ENCODE peak calls at places on chromosome 21, in ten cellular contexts. One of them, this sample, is unnamed.
A peak's percentile ranks its signal among the peaks of the same experiment; 100 is the strongest.

GRCh38 chr21:29133796-29134195 is 3.4 kb downstream of the MAP3K7CL start:
- DNase-seq in neural progenitor cell: peak; percentile 22
- DNase-seq in pancreas: no peak
- DNase-seq in HepG2: no peak
- DNase-seq in uterus: no peak
- DNase-seq in transverse colon: no peak
- DNase-seq in cardiac muscle cell: no peak
- DNase-seq in PC-3: no peak
- DNase-seq in prostate gland: no peak
- DNase-seq in upper lobe of right lung: no peak
- DNase-seq in this sample: no peak

GRCh38 chr21:35578350-35578782 is 482.0 kb downstream of the SETD4 start:
- DNase-seq in neural progenitor cell: no peak
- DNase-seq in pancreas: no peak
- DNase-seq in HepG2: no peak
- DNase-seq in uterus: no peak
- DNase-seq in transverse colon: no peak
- DNase-seq in cardiac muscle cell: no peak
- DNase-seq in PC-3: no peak
- DNase-seq in prostate gland: no peak
- DNase-seq in upper lobe of right lung: no peak
- DNase-seq in this sample: no peak

GRCh38 chr21:24895885-24896734 is 711.2 kb downstream of the MRPL39 start:
- DNase-seq in neural progenitor cell: peak; percentile 27
- DNase-seq in pancreas: no peak
- DNase-seq in HepG2: no peak
- DNase-seq in uterus: no peak
- DNase-seq in transverse colon: peak; percentile 19
- DNase-seq in cardiac muscle cell: peak; percentile 29
- DNase-seq in PC-3: peak; percentile 58
- DNase-seq in prostate gland: peak; percentile 18
- DNase-seq in upper lobe of right lung: no peak
- DNase-seq in this sample: no peak

GRCh38 chr21:26883768-26884167 is 38.6 kb upstream of the ADAMTS1 start:
- DNase-seq in neural progenitor cell: no peak
- DNase-seq in pancreas: no peak
- DNase-seq in HepG2: no peak
- DNase-seq in uterus: no peak
- DNase-seq in transverse colon: no peak
- DNase-seq in cardiac muscle cell: no peak
- DNase-seq in PC-3: no peak
- DNase-seq in prostate gland: no peak
- DNase-seq in upper lobe of right lung: no peak
- DNase-seq in this sample: no peak

GRCh38 chr21:18041012-18041411 is 203.6 kb upstream of the CHODL start:
- DNase-seq in neural progenitor cell: peak; percentile 73
- DNase-seq in pancreas: no peak
- DNase-seq in HepG2: peak; percentile 45
- DNase-seq in uterus: no peak
- DNase-seq in transverse colon: no peak
- DNase-seq in cardiac muscle cell: peak; percentile 56
- DNase-seq in PC-3: peak; percentile 50
- DNase-seq in prostate gland: no peak
- DNase-seq in upper lobe of right lung: no peak
- DNase-seq in this sample: no peak

GRCh38 chr21:18298228-18298627 is 53.6 kb downstream of the CHODL start:
- DNase-seq in neural progenitor cell: peak; percentile 40
- DNase-seq in pancreas: no peak
- DNase-seq in HepG2: no peak
- DNase-seq in uterus: no peak
- DNase-seq in transverse colon: no peak
- DNase-seq in cardiac muscle cell: no peak
- DNase-seq in PC-3: no peak
- DNase-seq in prostate gland: no peak
- DNase-seq in upper lobe of right lung: no peak
- DNase-seq in this sample: no peak

GRCh38 chr21:35294231-35294898 is 245.3 kb upstream of the RUNX1 start:
- DNase-seq in neural progenitor cell: peak; percentile 21
- DNase-seq in pancreas: no peak
- DNase-seq in HepG2: no peak
- DNase-seq in uterus: no peak
- DNase-seq in transverse colon: peak; percentile 78
- DNase-seq in cardiac muscle cell: no peak
- DNase-seq in PC-3: peak; percentile 50
- DNase-seq in prostate gland: peak; percentile 28
- DNase-seq in upper lobe of right lung: no peak
- DNase-seq in this sample: no peak

GRCh38 chr21:27277122-27277521 is 310.2 kb upstream of the ADAMTS5 start:
- DNase-seq in neural progenitor cell: no peak
- DNase-seq in pancreas: no peak
- DNase-seq in HepG2: no peak
- DNase-seq in uterus: no peak
- DNase-seq in transverse colon: no peak
- DNase-seq in cardiac muscle cell: no peak
- DNase-seq in PC-3: no peak
- DNase-seq in prostate gland: no peak
- DNase-seq in upper lobe of right lung: no peak
- DNase-seq in this sample: no peak

GRCh38 chr21:32173106-32173755 is 105.6 kb downstream of the MIS18A start:
- DNase-seq in neural progenitor cell: no peak
- DNase-seq in pancreas: no peak
- DNase-seq in HepG2: no peak
- DNase-seq in uterus: no peak
- DNase-seq in transverse colon: no peak
- DNase-seq in cardiac muscle cell: no peak
- DNase-seq in PC-3: no peak
- DNase-seq in prostate gland: no peak
- DNase-seq in upper lobe of right lung: no peak
- DNase-seq in this sample: no peak

GRCh38 chr21:31383770-31384169 is 39.7 kb upstream of the TIAM1 start:
- DNase-seq in neural progenitor cell: no peak
- DNase-seq in pancreas: no peak
- DNase-seq in HepG2: no peak
- DNase-seq in uterus: no peak
- DNase-seq in transverse colon: no peak
- DNase-seq in cardiac muscle cell: no peak
- DNase-seq in PC-3: no peak
- DNase-seq in prostate gland: no peak
- DNase-seq in upper lobe of right lung: no peak
- DNase-seq in this sample: no peak

GRCh38 chr21:27681038-27681437 is 714.1 kb upstream of the ADAMTS5 start:
- DNase-seq in neural progenitor cell: no peak
- DNase-seq in pancreas: no peak
- DNase-seq in HepG2: no peak
- DNase-seq in uterus: no peak
- DNase-seq in transverse colon: no peak
- DNase-seq in cardiac muscle cell: no peak
- DNase-seq in PC-3: peak; percentile 32
- DNase-seq in prostate gland: no peak
- DNase-seq in upper lobe of right lung: no peak
- DNase-seq in this sample: no peak

GRCh38 chr21:28393279-28393678 is 599.4 kb downstream of the LTN1 start:
- DNase-seq in neural progenitor cell: no peak
- DNase-seq in pancreas: peak; percentile 59
- DNase-seq in HepG2: no peak
- DNase-seq in uterus: no peak
- DNase-seq in transverse colon: peak; percentile 83
- DNase-seq in cardiac muscle cell: no peak
- DNase-seq in PC-3: peak; percentile 29
- DNase-seq in prostate gland: no peak
- DNase-seq in upper lobe of right lung: no peak
- DNase-seq in this sample: no peak

GRCh38 chr21:16979574-16979973 is 533.3 kb upstream of the CXADR start:
- DNase-seq in neural progenitor cell: no peak
- DNase-seq in pancreas: no peak
- DNase-seq in HepG2: no peak
- DNase-seq in uterus: no peak
- DNase-seq in transverse colon: no peak
- DNase-seq in cardiac muscle cell: no peak
- DNase-seq in PC-3: no peak
- DNase-seq in prostate gland: no peak
- DNase-seq in upper lobe of right lung: no peak
- DNase-seq in this sample: no peak

GRCh38 chr21:25980710-25981109 is 189.9 kb downstream of the APP start:
- DNase-seq in neural progenitor cell: no peak
- DNase-seq in pancreas: no peak
- DNase-seq in HepG2: no peak
- DNase-seq in uterus: no peak
- DNase-seq in transverse colon: no peak
- DNase-seq in cardiac muscle cell: no peak
- DNase-seq in PC-3: no peak
- DNase-seq in prostate gland: no peak
- DNase-seq in upper lobe of right lung: no peak
- DNase-seq in this sample: no peak

GRCh38 chr21:36716387-36716786 is 17.5 kb downstream of the SIM2 start:
- DNase-seq in neural progenitor cell: no peak
- DNase-seq in pancreas: no peak
- DNase-seq in HepG2: no peak
- DNase-seq in uterus: no peak
- DNase-seq in transverse colon: no peak
- DNase-seq in cardiac muscle cell: no peak
- DNase-seq in PC-3: no peak
- DNase-seq in prostate gland: no peak
- DNase-seq in upper lobe of right lung: no peak
- DNase-seq in this sample: no peak
- H3K27me3 ChIP-seq in neural progenitor cell: peaks cover 72% of the 10 kb centered on the region
- H3K27me3 ChIP-seq in pancreas: peaks cover 5% of the 10 kb centered on the region
- H3K27me3 ChIP-seq in HepG2: no peaks in the 10 kb centered on the region
- H3K27me3 ChIP-seq in uterus: peaks cover 48% of the 10 kb centered on the region
- H3K27me3 ChIP-seq in transverse colon: peaks cover 70% of the 10 kb centered on the region
- H3K27me3 ChIP-seq in cardiac muscle cell: peaks cover 95% of the 10 kb centered on the region
- H3K27me3 ChIP-seq in PC-3: no peaks in the 10 kb centered on the region
- H3K27me3 ChIP-seq in prostate gland: no peaks in the 10 kb centered on the region
- H3K27me3 ChIP-seq in upper lobe of right lung: peaks cover 79% of the 10 kb centered on the region
- H3K27me3 ChIP-seq in this sample: peaks cover 93% of the 10 kb centered on the region

GRCh38 chr21:23016617-23017016 is 2018.4 kb downstream of the NCAM2 start:
- DNase-seq in neural progenitor cell: peak; percentile 57
- DNase-seq in pancreas: no peak
- DNase-seq in HepG2: no peak
- DNase-seq in uterus: no peak
- DNase-seq in transverse colon: no peak
- DNase-seq in cardiac muscle cell: peak; percentile 51
- DNase-seq in PC-3: peak; percentile 62
- DNase-seq in prostate gland: no peak
- DNase-seq in upper lobe of right lung: no peak
- DNase-seq in this sample: no peak
- TF ChIP-seq CTCF in neural progenitor cell: peak; percentile 62
- TF ChIP-seq CTCF in pancreas: no peak
- TF ChIP-seq CTCF in HepG2: no peak
- TF ChIP-seq CTCF in uterus: no peak
- TF ChIP-seq CTCF in transverse colon: no peak
- TF ChIP-seq CTCF in cardiac muscle cell: no peak
- TF ChIP-seq CTCF in PC-3: peak; percentile 79
- TF ChIP-seq CTCF in prostate gland: no peak
- TF ChIP-seq CTCF in upper lobe of right lung: no peak
- TF ChIP-seq CTCF in this sample: no peak

GRCh38 chr21:45533731-45534571 is 8.3 kb downstream of the SLC19A1 start:
- DNase-seq in neural progenitor cell: no peak
- DNase-seq in pancreas: peak; percentile 74
- DNase-seq in HepG2: no peak
- DNase-seq in uterus: no peak
- DNase-seq in transverse colon: peak; percentile 10
- DNase-seq in cardiac muscle cell: no peak
- DNase-seq in PC-3: no peak
- DNase-seq in prostate gland: no peak
- DNase-seq in upper lobe of right lung: peak; percentile 64
- DNase-seq in this sample: no peak

GRCh38 chr21:45535341-45536081 is 6.7 kb downstream of the SLC19A1 start:
- DNase-seq in neural progenitor cell: no peak
- DNase-seq in pancreas: peak; percentile 52
- DNase-seq in HepG2: no peak
- DNase-seq in uterus: peak; percentile 14
- DNase-seq in transverse colon: peak; percentile 21
- DNase-seq in cardiac muscle cell: no peak
- DNase-seq in PC-3: no peak
- DNase-seq in prostate gland: no peak
- DNase-seq in upper lobe of right lung: peak; percentile 75
- DNase-seq in this sample: no peak

GRCh38 chr21:45532826-45533730 is 9.2 kb downstream of the SLC19A1 start:
- DNase-seq in neural progenitor cell: no peak
- DNase-seq in pancreas: peak; percentile 27
- DNase-seq in HepG2: no peak
- DNase-seq in uterus: no peak
- DNase-seq in transverse colon: peak; percentile 90
- DNase-seq in cardiac muscle cell: no peak
- DNase-seq in PC-3: no peak
- DNase-seq in prostate gland: no peak
- DNase-seq in upper lobe of right lung: peak; percentile 62
- DNase-seq in this sample: no peak

GRCh38 chr21:45536301-45537081 is 5.7 kb downstream of the SLC19A1 start:
- DNase-seq in neural progenitor cell: peak; percentile 49
- DNase-seq in pancreas: peak; percentile 56
- DNase-seq in HepG2: no peak
- DNase-seq in uterus: peak; percentile 6
- DNase-seq in transverse colon: peak; percentile 6
- DNase-seq in cardiac muscle cell: no peak
- DNase-seq in PC-3: no peak
- DNase-seq in prostate gland: no peak
- DNase-seq in upper lobe of right lung: peak; percentile 55
- DNase-seq in this sample: no peak

DNA sequence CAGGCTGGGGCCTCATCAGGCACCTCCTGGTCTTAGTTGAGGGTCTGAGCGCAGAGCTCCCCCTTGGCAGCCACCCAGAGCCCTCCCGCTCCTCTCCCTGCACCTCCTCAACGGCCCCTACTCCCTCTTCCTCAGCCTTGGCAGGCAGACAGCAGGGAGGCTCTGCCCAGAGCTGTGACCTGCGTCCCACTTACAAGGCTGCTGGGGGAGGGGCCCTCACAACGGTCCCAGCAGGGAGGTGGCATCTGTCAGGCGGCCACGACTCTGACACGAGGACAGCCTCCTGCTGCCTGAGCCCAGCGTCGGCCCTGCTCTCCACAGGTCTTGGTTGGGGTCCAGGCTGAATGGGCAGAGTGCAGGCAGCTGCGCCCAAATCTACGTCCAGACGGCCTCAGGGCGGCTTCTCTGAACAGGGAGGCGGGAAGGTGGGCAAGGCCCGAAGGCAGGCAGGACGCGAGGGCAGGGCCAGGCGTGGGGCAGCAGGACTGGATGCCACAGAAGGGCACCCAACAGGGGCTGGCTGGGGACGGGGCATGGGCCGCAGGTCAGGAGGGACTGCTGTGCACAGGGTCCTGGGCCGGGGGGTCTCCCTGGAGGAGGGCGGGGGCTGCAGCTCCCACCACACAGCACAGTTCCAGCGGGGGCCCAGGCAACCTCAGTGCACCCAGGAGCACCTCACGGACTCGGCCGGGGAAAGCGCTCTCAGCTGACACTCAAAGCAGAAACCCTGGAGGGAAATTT is 7.5 kb downstream of the SLC19A1 start:
- DNase-seq in neural progenitor cell: no peak
- DNase-seq in pancreas: peak; percentile 70
- DNase-seq in HepG2: no peak
- DNase-seq in uterus: peak; percentile 14
- DNase-seq in transverse colon: peak; percentile 86
- DNase-seq in cardiac muscle cell: peak; percentile 90
- DNase-seq in PC-3: no peak
- DNase-seq in prostate gland: no peak
- DNase-seq in upper lobe of right lung: peak; percentile 75
- DNase-seq in this sample: peak; percentile 77
- H3K36me3 ChIP-seq in neural progenitor cell: no peaks in the 10 kb centered on the region
- H3K36me3 ChIP-seq in pancreas: no peaks in the 10 kb centered on the region
- H3K36me3 ChIP-seq in HepG2: peaks cover 12% of the 10 kb centered on the region
- H3K36me3 ChIP-seq in uterus: no peaks in the 10 kb centered on the region
- H3K36me3 ChIP-seq in transverse colon: no peaks in the 10 kb centered on the region
- H3K36me3 ChIP-seq in cardiac muscle cell: no peaks in the 10 kb centered on the region
- H3K36me3 ChIP-seq in PC-3: peaks cover 15% of the 10 kb centered on the region
- H3K36me3 ChIP-seq in prostate gland: no peaks in the 10 kb centered on the region
- H3K36me3 ChIP-seq in upper lobe of right lung: no peaks in the 10 kb centered on the region
- H3K36me3 ChIP-seq in this sample: no peaks in the 10 kb centered on the region

GRCh38 chr21:41710823-41711160 is 56.1 kb downstream of the RIPK4 start:
- DNase-seq in neural progenitor cell: no peak
- DNase-seq in pancreas: no peak
- DNase-seq in HepG2: no peak
- DNase-seq in uterus: no peak
- DNase-seq in transverse colon: no peak
- DNase-seq in cardiac muscle cell: peak; percentile 34
- DNase-seq in PC-3: no peak
- DNase-seq in prostate gland: no peak
- DNase-seq in upper lobe of right lung: peak; percentile 59
- DNase-seq in this sample: no peak
- H3K27me3 ChIP-seq in neural progenitor cell: peaks cover 11% of the 10 kb centered on the region
- H3K27me3 ChIP-seq in pancreas: no peaks in the 10 kb centered on the region
- H3K27me3 ChIP-seq in HepG2: no peaks in the 10 kb centered on the region
- H3K27me3 ChIP-seq in uterus: no peaks in the 10 kb centered on the region
- H3K27me3 ChIP-seq in transverse colon: peaks cover 8% of the 10 kb centered on the region
- H3K27me3 ChIP-seq in cardiac muscle cell: no peaks in the 10 kb centered on the region
- H3K27me3 ChIP-seq in PC-3: no peaks in the 10 kb centered on the region
- H3K27me3 ChIP-seq in prostate gland: no peaks in the 10 kb centered on the region
- H3K27me3 ChIP-seq in upper lobe of right lung: peaks cover 37% of the 10 kb centered on the region
- H3K27me3 ChIP-seq in this sample: peaks cover 65% of the 10 kb centered on the region

This sample was measured in heart right ventricle.